ENCODE peak calls at places on chromosomes 7 and 10, in five cellular contexts. X, G, C, Z and W are unnamed samples.

GRCh38 chr7:147509052-147509480 is 1081.5 kb upstream of the C7orf33 start:
- DNase-seq in X (no peak), G (no peak), C (no peak), Z (peak; percentile 51), W (no peak)

GRCh38 chr10:29668628-29669027 is 33.9 kb upstream of the SVIL start:
- DNase-seq in X (no peak), G (no peak), C (no peak), Z (no peak), W (no peak)

GRCh38 chr7:115387168-115387567 is 465.3 kb downstream of the MDFIC start:
- DNase-seq in X (no peak), G (no peak), C (no peak), Z (no peak), W (no peak)

GRCh38 chr10:29811751-29812427 is 177.1 kb upstream of the SVIL start:
- DNase-seq in X (peak; percentile 33), G (peak; percentile 61), C (no peak), Z (peak; percentile 99), W (peak; percentile 18)

GRCh38 chr10:92177546-92177945 is 113.3 kb downstream of the CPEB3 start:
- DNase-seq in X (no peak), G (no peak), C (no peak), Z (no peak), W (no peak)

GRCh38 chr7:101377189-101377736 is 14.6 kb downstream of the COL26A1 start:
- DNase-seq in X (no peak), G (no peak), C (no peak), Z (no peak), W (no peak)

GRCh38 chr10:103696094-103696410 is 159.3 kb downstream of the SH3PXD2A start:
- DNase-seq in X (no peak), G (no peak), C (no peak), Z (no peak), W (no peak)

GRCh38 chr7:12119638-12120303 is 91.3 kb upstream of the TMEM106B start:
- DNase-seq in X (no peak), G (no peak), C (no peak), Z (no peak), W (no peak)

GRCh38 chr7:2051708-2052656 is 180.8 kb downstream of the MAD1L1 start:
- DNase-seq in X (no peak), G (peak; percentile 26), C (no peak), Z (no peak), W (no peak)

GRCh38 chr7:119096683-119097082 is 872.2 kb downstream of the ANKRD7 start:
- DNase-seq in X (no peak), G (no peak), C (no peak), Z (no peak), W (no peak)

GRCh38 chr7:135991322-135991721 is 14.2 kb upstream of the MTPN start:
- DNase-seq in X (no peak), G (no peak), C (no peak), Z (no peak), W (no peak)

GRCh38 chr7:25515876-25516275 is 287.6 kb upstream of the NPVF start:
- DNase-seq in X (no peak), G (no peak), C (no peak), Z (no peak), W (no peak)

GRCh38 chr10:14660872-14661271 is 113.8 kb downstream of the FAM107B start:
- DNase-seq in X (no peak), G (no peak), C (peak; percentile 38), Z (no peak), W (no peak)
- H3K4me3 ChIP-seq in X (no peak overlapping the region), G (no peak overlapping the region), C (no peak overlapping the region), Z (no peak overlapping the region), W (no peak overlapping the region)

GRCh38 chr10:18313626-18314025 is 173.4 kb downstream of the CACNB2 start:
- DNase-seq in X (no peak), G (no peak), C (no peak), Z (no peak), W (no peak)

GRCh38 chr10:18313146-18313542 is 172.9 kb downstream of the CACNB2 start:
- DNase-seq in X (no peak), G (no peak), C (no peak), Z (no peak), W (no peak)

GRCh38 chr10:18308600-18308999 is 168.4 kb downstream of the CACNB2 start:
- DNase-seq in X (no peak), G (peak; percentile 58), C (no peak), Z (peak; percentile 51), W (no peak)

GRCh38 chr10:18310761-18311160 is 170.5 kb downstream of the CACNB2 start:
- DNase-seq in X (no peak), G (no peak), C (no peak), Z (no peak), W (no peak)

GRCh38 chr10:18312385-18313145 is 172.3 kb downstream of the CACNB2 start:
- DNase-seq in X (peak; percentile 52), G (peak; percentile 29), C (no peak), Z (peak; percentile 79), W (no peak)
- TF ChIP-seq CTCF in X (peak; percentile 56), G (no peak), C (no peak), Z (peak; percentile 54), W (peak; percentile 71)

DNA sequence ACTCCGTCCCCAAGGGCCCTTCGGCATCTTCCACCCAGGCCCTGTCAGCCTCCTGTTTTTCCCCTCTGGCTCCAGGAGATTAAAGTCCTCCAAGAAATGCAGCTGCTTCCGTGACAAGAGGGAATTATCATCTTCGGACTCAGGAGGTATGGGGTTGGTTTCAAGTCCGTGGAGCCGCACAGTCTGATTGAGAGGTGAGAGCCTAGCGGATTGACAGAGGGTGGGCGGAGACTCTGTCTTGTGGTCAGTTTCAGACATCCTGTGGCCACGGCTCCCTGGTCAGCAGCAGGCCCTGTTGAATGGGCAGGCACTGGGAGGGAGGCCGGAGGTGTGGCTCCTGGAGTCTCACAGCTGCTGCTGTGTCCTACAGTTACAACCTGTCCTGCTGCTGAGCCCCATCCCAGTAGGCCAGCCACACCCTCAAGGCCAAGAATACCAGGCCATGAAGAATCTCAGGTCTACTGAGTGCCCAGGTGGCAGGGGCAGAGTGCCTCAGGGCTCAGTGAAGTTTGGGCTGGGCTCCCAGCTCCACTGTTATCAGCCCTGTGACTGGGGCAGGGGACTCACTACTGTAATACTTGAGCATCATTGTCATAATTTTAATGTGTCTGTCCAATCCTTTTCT is 49.3 kb upstream of the ZNF716 start:
- DNase-seq in X (no peak), G (no peak), C (no peak), Z (no peak), W (no peak)
- H3K9me3 ChIP-seq in X (no peaks in the 10 kb centered on the region), G (no peaks in the 10 kb centered on the region), C (no peaks in the 10 kb centered on the region), Z (no peaks in the 10 kb centered on the region), W (peaks cover 7% of the 10 kb centered on the region)

GRCh38 chr7:36387437-36388345 is 2.0 kb upstream of the ANLN start:
- DNase-seq in X (peak; percentile 31), G (no peak), C (no peak), Z (no peak), W (no peak)
- H3K4me3 ChIP-seq in X (no peak overlapping the region), G (no peak overlapping the region), C (no peak overlapping the region), Z (no peak overlapping the region), W (no peak overlapping the region)

DNA sequence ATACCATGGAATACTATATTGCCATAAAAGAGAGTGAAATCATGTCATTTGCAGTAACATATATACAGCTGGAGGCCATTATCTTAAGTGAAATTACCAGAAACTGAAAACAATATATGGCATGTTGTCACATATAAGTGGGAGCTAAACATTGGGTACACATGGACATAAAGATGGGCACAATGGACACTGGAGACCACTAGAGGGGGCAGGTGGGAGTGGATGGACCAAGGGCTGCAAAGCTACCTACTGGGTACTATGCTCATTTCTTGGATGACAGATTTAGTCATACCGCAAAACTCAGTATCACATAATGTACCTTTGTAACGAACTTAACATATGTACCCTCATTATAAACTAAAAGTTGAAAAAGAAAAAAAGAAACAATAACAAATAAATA is 1167.6 kb downstream of the NXPH1 start:
- DNase-seq in X (no peak), G (no peak), C (no peak), Z (no peak), W (peak; percentile 46)
- TF ChIP-seq CTCF in X (no peak), G (no peak), C (no peak), Z (no peak), W (peak; percentile 49)

GRCh38 chr7:57370066-57370738 is 79.8 kb upstream of the ZNF716 start:
- DNase-seq in X (no peak), G (no peak), C (no peak), Z (no peak), W (no peak)
- H3K9me3 ChIP-seq in X (peaks cover 12% of the 10 kb centered on the region), G (no peaks in the 10 kb centered on the region), C (no peaks in the 10 kb centered on the region), Z (no peaks in the 10 kb centered on the region), W (no peaks in the 10 kb centered on the region)

GRCh38 chr10:43884516-43885105 is 235.9 kb upstream of the ZNF32 start:
- DNase-seq in X (no peak), G (no peak), C (no peak), Z (no peak), W (no peak)
- H3K4me3 ChIP-seq in X (no peak overlapping the region), G (no peak overlapping the region), C (no peak overlapping the region), Z (no peak overlapping the region), W (no peak overlapping the region)

GRCh38 chr10:79442171-79443040 is 3.0 kb downstream of the ZCCHC24 start:
- DNase-seq in X (no peak), G (no peak), C (no peak), Z (no peak), W (no peak)
- TF ChIP-seq CTCF in X (no peak), G (no peak), C (no peak), Z (no peak), W (no peak)

GRCh38 chr7:154856737-154857136 is 146.2 kb downstream of the PAXIP1 start:
- DNase-seq in X (no peak), G (no peak), C (no peak), Z (no peak), W (no peak)
- H3K9me3 ChIP-seq in X (no peaks in the 10 kb centered on the region), G (no peaks in the 10 kb centered on the region), C (no peaks in the 10 kb centered on the region), Z (no peaks in the 10 kb centered on the region), W (no peaks in the 10 kb centered on the region)

GRCh38 chr10:32938554-32939061 is 19.4 kb downstream of the ITGB1 start:
- DNase-seq in X (no peak), G (peak; percentile 44), C (no peak), Z (peak; percentile 49), W (peak; percentile 59)
- H3K4me3 ChIP-seq in X (peak overlapping the region; percentile 10), G (peak overlapping the region; percentile 22), C (no peak overlapping the region), Z (peak overlapping the region; percentile 25), W (no peak overlapping the region)